ENCODE peak calls at places on chromosomes 2 and 18, in four cellular contexts. One of them, this sample, is unnamed.
A peak's percentile ranks its signal among the peaks of the same experiment; 100 is the strongest.

GRCh38 chr18:13321923-13322322 is 103.4 kb downstream of the LDLRAD4 start:
- DNase-seq in chondrocyte: no peak
- DNase-seq in NCI-H1092: no peak
- DNase-seq in IMR-90: no peak
- DNase-seq in this sample: no peak

GRCh38 chr18:61714421-61714820 is 178.4 kb downstream of the RNF152 start:
- DNase-seq in chondrocyte: no peak
- DNase-seq in NCI-H1092: no peak
- DNase-seq in IMR-90: no peak
- DNase-seq in this sample: no peak

GRCh38 chr2:3626817-3627499 is 31.0 kb upstream of the ALLC start:
- DNase-seq in chondrocyte: peak; percentile 75
- DNase-seq in NCI-H1092: no peak
- DNase-seq in IMR-90: no peak
- DNase-seq in this sample: peak; percentile 50

GRCh38 chr2:146634256-146635068 is 1210.4 kb upstream of the ACVR2A start:
- DNase-seq in chondrocyte: no peak
- DNase-seq in NCI-H1092: no peak
- DNase-seq in IMR-90: peak; percentile 81
- DNase-seq in this sample: peak; percentile 34

GRCh38 chr2:161223139-161223732 is 63.0 kb downstream of the TANK start:
- DNase-seq in chondrocyte: no peak
- DNase-seq in NCI-H1092: no peak
- DNase-seq in IMR-90: peak; percentile 64
- DNase-seq in this sample: no peak

GRCh38 chr2:20361903-20362302 is 11.3 kb upstream of the PUM2 start:
- DNase-seq in chondrocyte: no peak
- DNase-seq in NCI-H1092: no peak
- DNase-seq in IMR-90: no peak
- DNase-seq in this sample: no peak

GRCh38 chr2:240480834-240481623 is 45.6 kb downstream of the GPC1 start:
- DNase-seq in chondrocyte: peak; percentile 93
- DNase-seq in NCI-H1092: no peak
- DNase-seq in IMR-90: no peak
- DNase-seq in this sample: no peak

GRCh38 chr2:96511851-96512250 is 6.7 kb upstream of the NEURL3 start:
- DNase-seq in chondrocyte: no peak
- DNase-seq in NCI-H1092: no peak
- DNase-seq in IMR-90: no peak
- DNase-seq in this sample: no peak

GRCh38 chr18:9017170-9017899 is 85.2 kb upstream of the NDUFV2 start:
- DNase-seq in chondrocyte: peak; percentile 92
- DNase-seq in NCI-H1092: no peak
- DNase-seq in IMR-90: peak; percentile 94
- DNase-seq in this sample: peak; percentile 93

GRCh38 chr2:67564076-67564475 is 166.9 kb downstream of the ETAA1 start:
- DNase-seq in chondrocyte: no peak
- DNase-seq in NCI-H1092: no peak
- DNase-seq in IMR-90: peak; percentile 77
- DNase-seq in this sample: no peak

GRCh38 chr2:183032200-183032794 is 6.0 kb downstream of the NCKAP1 start:
- DNase-seq in chondrocyte: no peak
- DNase-seq in NCI-H1092: no peak
- DNase-seq in IMR-90: peak; percentile 64
- DNase-seq in this sample: no peak